ENCODE peak calls at places on chromosomes 16 and 17, in ten cellular contexts. One of them, this sample, is unnamed.

GRCh38 chr17:69528035-69528434 is 113.5 kb downstream of the MAP2K6 start:
- DNase-seq in AG10803: no peak
- DNase-seq in cardiac septum: no peak
- DNase-seq in SHP77: no peak
- DNase-seq in tibial nerve: no peak
- DNase-seq in GM23338: no peak
- DNase-seq in NCI-H460: no peak
- DNase-seq in EH: no peak
- DNase-seq in HTR-8/SVneo: no peak
- DNase-seq in NCI-H524 treated with DMSO at 0.1 percent for 48 hours: no peak
- DNase-seq in this sample: no peak

GRCh38 chr17:43827596-43827995 is 5.3 kb downstream of the MPP3 start:
- DNase-seq in AG10803: no peak
- DNase-seq in cardiac septum: no peak
- DNase-seq in SHP77: no peak
- DNase-seq in tibial nerve: no peak
- DNase-seq in GM23338: no peak
- DNase-seq in NCI-H460: no peak
- DNase-seq in EH: no peak
- DNase-seq in HTR-8/SVneo: no peak
- DNase-seq in NCI-H524 treated with DMSO at 0.1 percent for 48 hours: no peak
- DNase-seq in this sample: no peak

GRCh38 chr16:87556941-87557459 is 45.3 kb upstream of the JPH3 start:
- DNase-seq in AG10803: peak; percentile 67
- DNase-seq in cardiac septum: no peak
- DNase-seq in SHP77: no peak
- DNase-seq in tibial nerve: no peak
- DNase-seq in GM23338: no peak
- DNase-seq in NCI-H460: no peak
- DNase-seq in EH: no peak
- DNase-seq in HTR-8/SVneo: no peak
- DNase-seq in NCI-H524 treated with DMSO at 0.1 percent for 48 hours: no peak
- DNase-seq in this sample: peak; percentile 62

GRCh38 chr16:17474572-17474971 is 3.8 kb upstream of the XYLT1 start:
- DNase-seq in AG10803: no peak
- DNase-seq in cardiac septum: no peak
- DNase-seq in SHP77: no peak
- DNase-seq in tibial nerve: no peak
- DNase-seq in GM23338: no peak
- DNase-seq in NCI-H460: no peak
- DNase-seq in EH: no peak
- DNase-seq in HTR-8/SVneo: no peak
- DNase-seq in NCI-H524 treated with DMSO at 0.1 percent for 48 hours: no peak
- DNase-seq in this sample: no peak

GRCh38 chr17:66414528-66415175 is 112.2 kb downstream of the PRKCA start:
- DNase-seq in AG10803: no peak
- DNase-seq in cardiac septum: no peak
- DNase-seq in SHP77: no peak
- DNase-seq in tibial nerve: no peak
- DNase-seq in GM23338: no peak
- DNase-seq in NCI-H460: no peak
- DNase-seq in EH: no peak
- DNase-seq in HTR-8/SVneo: no peak
- DNase-seq in NCI-H524 treated with DMSO at 0.1 percent for 48 hours: no peak
- DNase-seq in this sample: no peak

GRCh38 chr17:82948081-82948511 is 108.3 kb upstream of the ZNF750 start:
- DNase-seq in AG10803: no peak
- DNase-seq in cardiac septum: peak; percentile 36
- DNase-seq in SHP77: no peak
- DNase-seq in tibial nerve: no peak
- DNase-seq in GM23338: no peak
- DNase-seq in NCI-H460: no peak
- DNase-seq in EH: no peak
- DNase-seq in HTR-8/SVneo: no peak
- DNase-seq in NCI-H524 treated with DMSO at 0.1 percent for 48 hours: no peak
- DNase-seq in this sample: no peak

GRCh38 chr17:74368341-74369152 is 1.2 kb downstream of the GPR142 start:
- DNase-seq in AG10803: peak; percentile 46
- DNase-seq in cardiac septum: peak; percentile 86
- DNase-seq in SHP77: peak; percentile 78
- DNase-seq in tibial nerve: peak; percentile 60
- DNase-seq in GM23338: peak; percentile 76
- DNase-seq in NCI-H460: peak; percentile 64
- DNase-seq in EH: peak; percentile 39
- DNase-seq in HTR-8/SVneo: peak; percentile 80
- DNase-seq in NCI-H524 treated with DMSO at 0.1 percent for 48 hours: peak; percentile 35
- DNase-seq in this sample: peak; percentile 90

GRCh38 chr17:42675348-42675983 is 1.3 kb downstream of the PLEKHH3 start:
- DNase-seq in AG10803: no peak
- DNase-seq in cardiac septum: no peak
- DNase-seq in SHP77: peak; percentile 70
- DNase-seq in tibial nerve: no peak
- DNase-seq in GM23338: peak; percentile 70
- DNase-seq in NCI-H460: no peak
- DNase-seq in EH: no peak
- DNase-seq in HTR-8/SVneo: no peak
- DNase-seq in NCI-H524 treated with DMSO at 0.1 percent for 48 hours: no peak
- DNase-seq in this sample: peak; percentile 37

GRCh38 chr16:70470927-70471341 is 16.5 kb downstream of the FCSK start:
- DNase-seq in AG10803: no peak
- DNase-seq in cardiac septum: no peak
- DNase-seq in SHP77: peak; percentile 35
- DNase-seq in tibial nerve: no peak
- DNase-seq in GM23338: peak; percentile 71
- DNase-seq in NCI-H460: peak; percentile 16
- DNase-seq in EH: peak; percentile 30
- DNase-seq in HTR-8/SVneo: peak; percentile 59
- DNase-seq in NCI-H524 treated with DMSO at 0.1 percent for 48 hours: no peak
- DNase-seq in this sample: peak; percentile 58

GRCh38 chr17:3610523-3610922 is 1.3 kb upstream of the TRPV1 start:
- DNase-seq in AG10803: no peak
- DNase-seq in cardiac septum: no peak
- DNase-seq in SHP77: no peak
- DNase-seq in tibial nerve: no peak
- DNase-seq in GM23338: no peak
- DNase-seq in NCI-H460: no peak
- DNase-seq in EH: no peak
- DNase-seq in HTR-8/SVneo: no peak
- DNase-seq in NCI-H524 treated with DMSO at 0.1 percent for 48 hours: no peak
- DNase-seq in this sample: no peak

GRCh38 chr16:11967195-11967911 is 2.3 kb downstream of the TNFRSF17 start:
- DNase-seq in AG10803: no peak
- DNase-seq in cardiac septum: no peak
- DNase-seq in SHP77: no peak
- DNase-seq in tibial nerve: no peak
- DNase-seq in GM23338: no peak
- DNase-seq in NCI-H460: no peak
- DNase-seq in EH: no peak
- DNase-seq in HTR-8/SVneo: no peak
- DNase-seq in NCI-H524 treated with DMSO at 0.1 percent for 48 hours: no peak
- DNase-seq in this sample: no peak

GRCh38 chr16:22240023-22240697 is 34.1 kb downstream of the EEF2K start:
- DNase-seq in AG10803: peak; percentile 81
- DNase-seq in cardiac septum: no peak
- DNase-seq in SHP77: no peak
- DNase-seq in tibial nerve: no peak
- DNase-seq in GM23338: no peak
- DNase-seq in NCI-H460: no peak
- DNase-seq in EH: peak; percentile 18
- DNase-seq in HTR-8/SVneo: no peak
- DNase-seq in NCI-H524 treated with DMSO at 0.1 percent for 48 hours: no peak
- DNase-seq in this sample: no peak

GRCh38 chr16:56409195-56409594 is 16.1 kb downstream of the AMFR start:
- DNase-seq in AG10803: peak; percentile 56
- DNase-seq in cardiac septum: no peak
- DNase-seq in SHP77: no peak
- DNase-seq in tibial nerve: no peak
- DNase-seq in GM23338: no peak
- DNase-seq in NCI-H460: no peak
- DNase-seq in EH: peak; percentile 44
- DNase-seq in HTR-8/SVneo: no peak
- DNase-seq in NCI-H524 treated with DMSO at 0.1 percent for 48 hours: no peak
- DNase-seq in this sample: peak; percentile 23

GRCh38 chr16:68902376-68903345 is 59.3 kb downstream of the TANGO6 start:
- DNase-seq in AG10803: peak; percentile 42
- DNase-seq in cardiac septum: no peak
- DNase-seq in SHP77: peak; percentile 56
- DNase-seq in tibial nerve: no peak
- DNase-seq in GM23338: peak; percentile 93
- DNase-seq in NCI-H460: peak; percentile 62
- DNase-seq in EH: peak; percentile 61
- DNase-seq in HTR-8/SVneo: peak; percentile 57
- DNase-seq in NCI-H524 treated with DMSO at 0.1 percent for 48 hours: peak; percentile 99
- DNase-seq in this sample: peak; percentile 39

GRCh38 chr17:54085934-54086333 is 263.2 kb downstream of the KIF2B start:
- DNase-seq in AG10803: no peak
- DNase-seq in cardiac septum: no peak
- DNase-seq in SHP77: peak; percentile 88
- DNase-seq in tibial nerve: no peak
- DNase-seq in GM23338: peak; percentile 55
- DNase-seq in NCI-H460: no peak
- DNase-seq in EH: no peak
- DNase-seq in HTR-8/SVneo: no peak
- DNase-seq in NCI-H524 treated with DMSO at 0.1 percent for 48 hours: no peak
- DNase-seq in this sample: no peak

GRCh38 chr17:1744551-1745512 is 2.2 kb downstream of the SERPINF2 start:
- DNase-seq in AG10803: no peak
- DNase-seq in cardiac septum: no peak
- DNase-seq in SHP77: no peak
- DNase-seq in tibial nerve: no peak
- DNase-seq in GM23338: no peak
- DNase-seq in NCI-H460: no peak
- DNase-seq in EH: no peak
- DNase-seq in HTR-8/SVneo: no peak
- DNase-seq in NCI-H524 treated with DMSO at 0.1 percent for 48 hours: no peak
- DNase-seq in this sample: no peak

GRCh38 chr16:85387171-85387507 is 226.0 kb upstream of the GSE1 start:
- DNase-seq in AG10803: no peak
- DNase-seq in cardiac septum: peak; percentile 58
- DNase-seq in SHP77: no peak
- DNase-seq in tibial nerve: peak; percentile 9
- DNase-seq in GM23338: no peak
- DNase-seq in NCI-H460: no peak
- DNase-seq in EH: no peak
- DNase-seq in HTR-8/SVneo: no peak
- DNase-seq in NCI-H524 treated with DMSO at 0.1 percent for 48 hours: no peak
- DNase-seq in this sample: no peak

GRCh38 chr17:59406808-59407381 is 75.4 kb downstream of the YPEL2 start:
- DNase-seq in AG10803: peak; percentile 26
- DNase-seq in cardiac septum: no peak
- DNase-seq in SHP77: peak; percentile 17
- DNase-seq in tibial nerve: no peak
- DNase-seq in GM23338: no peak
- DNase-seq in NCI-H460: no peak
- DNase-seq in EH: peak; percentile 86
- DNase-seq in HTR-8/SVneo: peak; percentile 71
- DNase-seq in NCI-H524 treated with DMSO at 0.1 percent for 48 hours: peak; percentile 65
- DNase-seq in this sample: peak; percentile 62

This sample was measured in AG08396.